ENCODE peak calls at places on chromosomes 5 and 9, in seven cellular contexts. One of them, this sample, is unnamed.

GRCh38 chr9:76313771-76314170 is 80.5 kb downstream of the RFK start:
- DNase-seq in endothelial cell: no peak
- DNase-seq in activated CD4-positive, CD25-positive, alpha-beta regulatory T cell: no peak
- DNase-seq in HEK293T: no peak
- DNase-seq in Right ventricle myocardium inferior: no peak
- DNase-seq in ACHN: no peak
- DNase-seq in left colon: peak
- DNase-seq in this sample: no peak

GRCh38 chr9:16485155-16485554 is 385.3 kb downstream of the BNC2 start:
- DNase-seq in endothelial cell: no peak
- DNase-seq in ACHN: no peak
- DNase-seq in left colon: no peak
- DNase-seq in Right ventricle myocardium inferior: no peak
- DNase-seq in HEK293T: no peak
- DNase-seq in activated CD4-positive, CD25-positive, alpha-beta regulatory T cell: no peak
- DNase-seq in this sample: no peak

GRCh38 chr5:154697335-154697734 is 57.8 kb upstream of the LARP1 start:
- DNase-seq in Right ventricle myocardium inferior: no peak
- DNase-seq in ACHN: no peak
- DNase-seq in activated CD4-positive, CD25-positive, alpha-beta regulatory T cell: no peak
- DNase-seq in left colon: no peak
- DNase-seq in HEK293T: no peak
- DNase-seq in endothelial cell: no peak
- DNase-seq in this sample: no peak

GRCh38 chr5:40184-40583 is 51.8 kb upstream of the PLEKHG4B start:
- DNase-seq in ACHN: no peak
- DNase-seq in HEK293T: no peak
- DNase-seq in left colon: no peak
- DNase-seq in activated CD4-positive, CD25-positive, alpha-beta regulatory T cell: no peak
- DNase-seq in Right ventricle myocardium inferior: no peak
- DNase-seq in endothelial cell: no peak
- DNase-seq in this sample: no peak

GRCh38 chr9:33619666-33620404 is 95.8 kb downstream of the ANKRD18B start:
- DNase-seq in activated CD4-positive, CD25-positive, alpha-beta regulatory T cell: no peak
- DNase-seq in ACHN: peak
- DNase-seq in endothelial cell: no peak
- DNase-seq in Right ventricle myocardium inferior: no peak
- DNase-seq in left colon: no peak
- DNase-seq in HEK293T: no peak
- DNase-seq in this sample: no peak

GRCh38 chr5:74953961-74954720 is 88.0 kb upstream of the FAM169A start:
- DNase-seq in HEK293T: no peak
- DNase-seq in ACHN: no peak
- DNase-seq in left colon: no peak
- DNase-seq in activated CD4-positive, CD25-positive, alpha-beta regulatory T cell: no peak
- DNase-seq in Right ventricle myocardium inferior: no peak
- DNase-seq in endothelial cell: no peak
- DNase-seq in this sample: no peak

GRCh38 chr5:172303090-172303995 is 19.8 kb upstream of the UBTD2 start:
- DNase-seq in ACHN: no peak
- DNase-seq in HEK293T: no peak
- DNase-seq in activated CD4-positive, CD25-positive, alpha-beta regulatory T cell: no peak
- DNase-seq in endothelial cell: no peak
- DNase-seq in Right ventricle myocardium inferior: no peak
- DNase-seq in left colon: no peak
- DNase-seq in this sample: no peak

GRCh38 chr5:148107608-148108007 is 43.8 kb downstream of the SPINK5 start:
- DNase-seq in Right ventricle myocardium inferior: no peak
- DNase-seq in endothelial cell: no peak
- DNase-seq in left colon: no peak
- DNase-seq in ACHN: no peak
- DNase-seq in activated CD4-positive, CD25-positive, alpha-beta regulatory T cell: no peak
- DNase-seq in HEK293T: no peak
- DNase-seq in this sample: no peak

GRCh38 chr9:5389109-5389732 is 48.5 kb downstream of the PLGRKT start:
- DNase-seq in HEK293T: no peak
- DNase-seq in endothelial cell: no peak
- DNase-seq in ACHN: peak
- DNase-seq in left colon: no peak
- DNase-seq in Right ventricle myocardium inferior: no peak
- DNase-seq in activated CD4-positive, CD25-positive, alpha-beta regulatory T cell: no peak
- DNase-seq in this sample: no peak

GRCh38 chr9:36770025-36770424 is 197.3 kb downstream of the MELK start:
- DNase-seq in Right ventricle myocardium inferior: no peak
- DNase-seq in HEK293T: no peak
- DNase-seq in left colon: no peak
- DNase-seq in activated CD4-positive, CD25-positive, alpha-beta regulatory T cell: no peak
- DNase-seq in endothelial cell: no peak
- DNase-seq in ACHN: no peak
- DNase-seq in this sample: no peak

GRCh38 chr9:111118256-111118950 is 80.1 kb upstream of the LPAR1 start:
- DNase-seq in HEK293T: no peak
- DNase-seq in endothelial cell: no peak
- DNase-seq in activated CD4-positive, CD25-positive, alpha-beta regulatory T cell: no peak
- DNase-seq in left colon: no peak
- DNase-seq in Right ventricle myocardium inferior: no peak
- DNase-seq in ACHN: no peak
- DNase-seq in this sample: no peak

GRCh38 chr5:21071421-21071820 is 1083.4 kb upstream of the CDH18 start:
- DNase-seq in Right ventricle myocardium inferior: no peak
- DNase-seq in ACHN: no peak
- DNase-seq in left colon: no peak
- DNase-seq in activated CD4-positive, CD25-positive, alpha-beta regulatory T cell: no peak
- DNase-seq in endothelial cell: no peak
- DNase-seq in HEK293T: no peak
- DNase-seq in this sample: no peak

GRCh38 chr9:131719262-131719908 is 20.5 kb downstream of the RAPGEF1 start:
- DNase-seq in HEK293T: no peak
- DNase-seq in left colon: no peak
- DNase-seq in activated CD4-positive, CD25-positive, alpha-beta regulatory T cell: no peak
- DNase-seq in Right ventricle myocardium inferior: no peak
- DNase-seq in endothelial cell: no peak
- DNase-seq in ACHN: no peak
- DNase-seq in this sample: no peak

This sample was measured in memory B cell.